ENCODE peak calls at places on chromosomes 7 and 10, in five cellular contexts. A, X, W, S and F are unnamed samples.

GRCh38 chr10:37734971-37735370 is 122.4 kb downstream of the ZNF248 start:
- DNase-seq in S (no peak), W (no peak), A (no peak), X (no peak), F (no peak)

GRCh38 chr7:45581271-45581780 is 7.2 kb downstream of the ADCY1 start:
- DNase-seq in X (no peak), S (no peak), A (no peak), W (no peak), F (no peak)

GRCh38 chr10:71667374-71667750 is 52.2 kb downstream of the C10orf105 start:
- DNase-seq in A (no peak), X (no peak), W (no peak), S (no peak), F (no peak)

GRCh38 chr10:26232174-26232573 is 15.6 kb downstream of the GAD2 start:
- DNase-seq in A (no peak), W (no peak), X (no peak), S (no peak), F (no peak)

GRCh38 chr10:49117366-49117905 is 2.1 kb upstream of the VSTM4 start:
- DNase-seq in X (no peak), W (no peak), S (peak), A (no peak), F (no peak)

GRCh38 chr10:132226586-132227405 is 40.0 kb downstream of the DPYSL4 start:
- DNase-seq in X (no peak), A (no peak), S (no peak), W (no peak), F (no peak)

GRCh38 chr7:117012284-117013174 is 59.2 kb downstream of the ST7 start:
- DNase-seq in S (peak), X (no peak), A (no peak), W (no peak), F (no peak)

GRCh38 chr7:5248201-5248885 is 34.4 kb upstream of the SLC29A4 start:
- DNase-seq in S (no peak), X (no peak), A (peak), W (peak), F (no peak)

GRCh38 chr7:128035712-128036111 is 4.5 kb upstream of the LRRC4 start:
- DNase-seq in X (peak), A (no peak), W (no peak), S (no peak), F (peak)

GRCh38 chr10:46006219-46006618 is 24.2 kb downstream of the NCOA4 start:
- DNase-seq in W (no peak), X (no peak), A (no peak), S (no peak), F (no peak)

GRCh38 chr7:142523821-142524460 is 225.3 kb upstream of the PRSS1 start:
- DNase-seq in W (no peak), A (no peak), S (no peak), X (no peak), F (no peak)

GRCh38 chr10:72038458-72039001 is 49.8 kb downstream of the SPOCK2 start:
- DNase-seq in W (no peak), X (no peak), S (no peak), A (no peak), F (no peak)

GRCh38 chr7:49980414-49980813 is 112.6 kb downstream of the ZPBP start:
- DNase-seq in X (no peak), W (no peak), A (no peak), S (peak), F (no peak)

GRCh38 chr7:96995406-96996110 is 9.8 kb upstream of the DLX6 start:
- DNase-seq in A (no peak), S (no peak), W (no peak), X (no peak), F (no peak)

GRCh38 chr7:100166966-100167911 is 1.2 kb downstream of the GAL3ST4 start:
- DNase-seq in X (no peak), S (peak), A (no peak), W (no peak), F (no peak)

GRCh38 chr7:22985436-22985835 is 28.5 kb downstream of the HYCC1 start:
- DNase-seq in X (no peak), A (no peak), S (no peak), W (no peak), F (no peak)

GRCh38 chr7:95772298-95772770 is at the start of gene DYNC1I1:
- DNase-seq in W (peak), X (peak), S (peak), A (peak), F (peak)

GRCh38 chr10:133481657-133482056 is 27.9 kb downstream of the SCART1 start:
- DNase-seq in X (no peak), A (no peak), S (no peak), W (no peak), F (no peak)

GRCh38 chr7:12703881-12704280 is 16.4 kb downstream of the ARL4A start:
- DNase-seq in X (no peak), W (no peak), S (no peak), A (no peak), F (no peak)

GRCh38 chr7:1012392-1013095 is 29.6 kb downstream of the CYP2W1 start:
- DNase-seq in S (no peak), X (no peak), W (no peak), A (no peak), F (no peak)